ENCODE peak calls at places on chromosomes 5 and 9, in six cellular contexts. One of them, this sample, is unnamed.
A peak's percentile ranks its signal among the peaks of the same experiment; 100 is the strongest.

GRCh38 chr9:16514131-16514530 is 356.3 kb downstream of the BNC2 start:
- DNase-seq in ascending aorta: no peak
- DNase-seq in cardiac muscle cell: no peak
- DNase-seq in endodermal cell: peak; percentile 60
- DNase-seq in ovary: no peak
- DNase-seq in epithelial cell of esophagus: no peak
- DNase-seq in this sample: no peak

GRCh38 chr5:110903966-110904365 is 165.2 kb downstream of the SLC25A46 start:
- DNase-seq in cardiac muscle cell: no peak
- DNase-seq in ovary: no peak
- DNase-seq in epithelial cell of esophagus: no peak
- DNase-seq in ascending aorta: no peak
- DNase-seq in endodermal cell: no peak
- DNase-seq in this sample: no peak

GRCh38 chr5:32225445-32225844 is 51.3 kb upstream of the GOLPH3 start:
- DNase-seq in cardiac muscle cell: no peak
- DNase-seq in ovary: peak; percentile 46
- DNase-seq in endodermal cell: no peak
- DNase-seq in epithelial cell of esophagus: no peak
- DNase-seq in ascending aorta: no peak
- DNase-seq in this sample: no peak

GRCh38 chr5:171309526-171310333 is 682 bp downstream of the TLX3 start:
- DNase-seq in ovary: no peak
- DNase-seq in epithelial cell of esophagus: peak; percentile 51
- DNase-seq in endodermal cell: peak; percentile 89
- DNase-seq in cardiac muscle cell: no peak
- DNase-seq in ascending aorta: no peak
- DNase-seq in this sample: no peak

GRCh38 chr9:135299239-135299590 is 180.4 kb upstream of the PPP1R26 start:
- DNase-seq in ascending aorta: no peak
- DNase-seq in epithelial cell of esophagus: no peak
- DNase-seq in endodermal cell: no peak
- DNase-seq in cardiac muscle cell: no peak
- DNase-seq in ovary: no peak
- DNase-seq in this sample: no peak

GRCh38 chr5:170302729-170303501 is 5.3 kb upstream of the LCP2 start:
- DNase-seq in epithelial cell of esophagus: no peak
- DNase-seq in ovary: peak; percentile 73
- DNase-seq in cardiac muscle cell: peak; percentile 46
- DNase-seq in endodermal cell: no peak
- DNase-seq in ascending aorta: no peak
- DNase-seq in this sample: no peak

GRCh38 chr5:114018178-114018577 is 343.7 kb upstream of the KCNN2 start:
- DNase-seq in epithelial cell of esophagus: no peak
- DNase-seq in ascending aorta: no peak
- DNase-seq in cardiac muscle cell: peak; percentile 45
- DNase-seq in ovary: no peak
- DNase-seq in endodermal cell: peak; percentile 55
- DNase-seq in this sample: no peak

GRCh38 chr5:102809033-102809432 is 53.9 kb downstream of the PAM start:
- DNase-seq in ascending aorta: no peak
- DNase-seq in cardiac muscle cell: no peak
- DNase-seq in epithelial cell of esophagus: no peak
- DNase-seq in ovary: no peak
- DNase-seq in endodermal cell: peak; percentile 69
- DNase-seq in this sample: no peak

GRCh38 chr9:114132550-114132918 is 22.8 kb upstream of the COL27A1 start:
- DNase-seq in cardiac muscle cell: no peak
- DNase-seq in epithelial cell of esophagus: no peak
- DNase-seq in endodermal cell: no peak
- DNase-seq in ascending aorta: no peak
- DNase-seq in ovary: no peak
- DNase-seq in this sample: no peak

GRCh38 chr5:16664368-16664767 is 47.6 kb upstream of the RETREG1 start:
- DNase-seq in cardiac muscle cell: no peak
- DNase-seq in ascending aorta: no peak
- DNase-seq in ovary: no peak
- DNase-seq in epithelial cell of esophagus: no peak
- DNase-seq in endodermal cell: no peak
- DNase-seq in this sample: no peak

GRCh38 chr5:16668194-16668593 is 51.4 kb upstream of the RETREG1 start:
- DNase-seq in epithelial cell of esophagus: no peak
- DNase-seq in endodermal cell: no peak
- DNase-seq in ascending aorta: no peak
- DNase-seq in ovary: no peak
- DNase-seq in cardiac muscle cell: no peak
- DNase-seq in this sample: no peak

GRCh38 chr5:16666140-16666860 is 49.5 kb upstream of the RETREG1 start:
- DNase-seq in epithelial cell of esophagus: no peak
- DNase-seq in endodermal cell: no peak
- DNase-seq in cardiac muscle cell: no peak
- DNase-seq in ascending aorta: no peak
- DNase-seq in ovary: no peak
- DNase-seq in this sample: no peak

GRCh38 chr5:16665611-16666010 is 48.8 kb upstream of the RETREG1 start:
- DNase-seq in epithelial cell of esophagus: no peak
- DNase-seq in ovary: no peak
- DNase-seq in cardiac muscle cell: no peak
- DNase-seq in endodermal cell: no peak
- DNase-seq in ascending aorta: no peak
- DNase-seq in this sample: no peak

DNA sequence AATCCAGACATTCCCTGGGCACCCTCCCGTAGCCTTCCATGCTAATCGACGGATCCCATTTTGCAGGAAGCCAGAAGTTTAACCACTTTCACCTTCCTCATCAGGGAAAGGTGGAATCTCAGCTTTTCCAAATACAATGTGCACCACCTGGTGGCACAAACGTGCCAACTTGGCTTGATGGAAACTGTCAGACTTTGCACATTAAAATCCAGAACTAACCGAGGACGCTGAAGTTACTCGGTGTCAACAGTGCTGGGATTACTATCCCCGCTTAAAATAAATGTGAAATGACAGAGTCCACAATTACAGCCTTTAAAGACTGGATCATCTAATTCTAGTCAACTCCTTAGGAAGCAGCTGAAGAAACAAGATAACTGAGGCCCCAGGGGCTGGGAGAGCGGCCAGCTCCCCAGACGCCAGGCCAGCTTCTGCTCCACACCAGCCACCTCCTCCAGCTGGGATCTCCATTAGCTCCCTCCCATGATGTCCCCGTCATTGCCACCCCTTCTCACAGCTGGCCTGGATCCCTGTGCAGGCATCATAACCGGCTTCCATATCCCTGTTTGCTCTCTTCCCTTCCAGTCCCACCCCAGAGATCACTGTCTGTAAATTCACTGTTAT is 50.2 kb upstream of the RETREG1 start:
- DNase-seq in epithelial cell of esophagus: peak; percentile 28
- DNase-seq in cardiac muscle cell: peak; percentile 47
- DNase-seq in endodermal cell: peak; percentile 61
- DNase-seq in ascending aorta: no peak
- DNase-seq in ovary: no peak
- DNase-seq in this sample: no peak
- TF ChIP-seq CTCF in epithelial cell of esophagus: peak; percentile 68
- TF ChIP-seq CTCF in cardiac muscle cell: peak; percentile 45
- TF ChIP-seq CTCF in endodermal cell: peak; percentile 75
- TF ChIP-seq CTCF in ascending aorta: no peak
- TF ChIP-seq CTCF in ovary: no peak
- TF ChIP-seq CTCF in this sample: no peak

DNA sequence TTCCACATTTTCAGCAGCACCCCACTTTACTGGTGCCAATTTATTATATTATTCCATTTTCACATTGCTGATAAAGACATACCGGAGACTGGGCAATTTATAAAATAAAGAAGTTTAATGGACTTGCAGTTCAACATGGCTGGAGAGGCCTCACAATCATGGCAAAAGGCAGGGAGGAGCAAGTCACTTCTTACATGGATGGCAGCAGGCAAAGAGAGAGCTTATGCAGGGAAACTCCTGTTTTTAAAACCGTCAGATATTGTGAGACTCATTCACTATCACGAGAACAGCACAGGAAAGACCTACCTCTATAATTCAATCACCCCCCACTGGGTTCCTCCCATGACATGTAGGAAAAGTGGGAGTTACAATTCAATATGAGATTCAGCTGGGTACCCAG is 641.8 kb upstream of the MEF2C start:
- DNase-seq in epithelial cell of esophagus: no peak
- DNase-seq in ovary: no peak
- DNase-seq in cardiac muscle cell: no peak
- DNase-seq in endodermal cell: no peak
- DNase-seq in ascending aorta: no peak
- DNase-seq in this sample: no peak
- TF ChIP-seq CTCF in epithelial cell of esophagus: no peak
- TF ChIP-seq CTCF in ovary: no peak
- TF ChIP-seq CTCF in cardiac muscle cell: no peak
- TF ChIP-seq CTCF in endodermal cell: no peak
- TF ChIP-seq CTCF in ascending aorta: no peak
- TF ChIP-seq CTCF in this sample: no peak

GRCh38 chr5:177003649-177004048 is 2.9 kb downstream of the UIMC1 start:
- DNase-seq in ovary: no peak
- DNase-seq in cardiac muscle cell: no peak
- DNase-seq in ascending aorta: no peak
- DNase-seq in endodermal cell: no peak
- DNase-seq in epithelial cell of esophagus: peak; percentile 28
- DNase-seq in this sample: no peak

GRCh38 chr5:177004961-177005360 is 1.6 kb downstream of the UIMC1 start:
- DNase-seq in ovary: no peak
- DNase-seq in cardiac muscle cell: no peak
- DNase-seq in endodermal cell: no peak
- DNase-seq in epithelial cell of esophagus: no peak
- DNase-seq in ascending aorta: no peak
- DNase-seq in this sample: no peak

GRCh38 chr5:177006265-177006972 is at the start of gene UIMC1:
- DNase-seq in ovary: peak; percentile 91
- DNase-seq in epithelial cell of esophagus: peak; percentile 95
- DNase-seq in ascending aorta: peak; percentile 42
- DNase-seq in cardiac muscle cell: peak; percentile 97
- DNase-seq in endodermal cell: peak; percentile 98
- DNase-seq in this sample: peak; percentile 81

GRCh38 chr5:177008716-177009115 is 2.1 kb upstream of the UIMC1 start:
- DNase-seq in ovary: no peak
- DNase-seq in epithelial cell of esophagus: no peak
- DNase-seq in ascending aorta: no peak
- DNase-seq in endodermal cell: no peak
- DNase-seq in cardiac muscle cell: no peak
- DNase-seq in this sample: no peak

GRCh38 chr5:177005619-177006264 is 837 bp downstream of the UIMC1 start:
- DNase-seq in epithelial cell of esophagus: peak; percentile 66
- DNase-seq in ovary: peak; percentile 71
- DNase-seq in ascending aorta: no peak
- DNase-seq in cardiac muscle cell: peak; percentile 83
- DNase-seq in endodermal cell: peak; percentile 83
- DNase-seq in this sample: peak; percentile 44
- TF ChIP-seq CTCF in epithelial cell of esophagus: peak; percentile 36
- TF ChIP-seq CTCF in ovary: peak; percentile 32
- TF ChIP-seq CTCF in ascending aorta: peak; percentile 54
- TF ChIP-seq CTCF in cardiac muscle cell: peak; percentile 67
- TF ChIP-seq CTCF in endodermal cell: peak; percentile 69
- TF ChIP-seq CTCF in this sample: no peak

GRCh38 chr9:99820330-99821186 is 1.1 kb upstream of the NR4A3 start:
- DNase-seq in ovary: peak; percentile 84
- DNase-seq in cardiac muscle cell: peak; percentile 66
- DNase-seq in ascending aorta: peak; percentile 32
- DNase-seq in endodermal cell: no peak
- DNase-seq in epithelial cell of esophagus: peak; percentile 63
- DNase-seq in this sample: peak; percentile 66

GRCh38 chr9:99819484-99820329 is 2.0 kb upstream of the NR4A3 start:
- DNase-seq in epithelial cell of esophagus: peak; percentile 89
- DNase-seq in cardiac muscle cell: peak; percentile 97
- DNase-seq in ovary: peak; percentile 96
- DNase-seq in endodermal cell: peak; percentile 97
- DNase-seq in ascending aorta: peak; percentile 93
- DNase-seq in this sample: peak; percentile 77

GRCh38 chr9:99822596-99823391 is 1.1 kb downstream of the NR4A3 start:
- DNase-seq in endodermal cell: peak; percentile 87
- DNase-seq in ascending aorta: no peak
- DNase-seq in ovary: peak; percentile 63
- DNase-seq in cardiac muscle cell: peak; percentile 63
- DNase-seq in epithelial cell of esophagus: peak; percentile 41
- DNase-seq in this sample: no peak

GRCh38 chr9:99822096-99822595 is 461 bp downstream of the NR4A3 start:
- DNase-seq in epithelial cell of esophagus: peak; percentile 18
- DNase-seq in endodermal cell: no peak
- DNase-seq in ovary: no peak
- DNase-seq in ascending aorta: no peak
- DNase-seq in cardiac muscle cell: peak; percentile 27
- DNase-seq in this sample: no peak

GRCh38 chr9:99821187-99822095 is at the start of gene NR4A3:
- DNase-seq in ovary: peak; percentile 97
- DNase-seq in cardiac muscle cell: peak; percentile 96
- DNase-seq in endodermal cell: peak; percentile 91
- DNase-seq in ascending aorta: peak; percentile 88
- DNase-seq in epithelial cell of esophagus: peak; percentile 98
- DNase-seq in this sample: peak; percentile 94
- TF ChIP-seq CTCF in ovary: peak; percentile 72
- TF ChIP-seq CTCF in cardiac muscle cell: peak; percentile 15
- TF ChIP-seq CTCF in endodermal cell: peak; percentile 59
- TF ChIP-seq CTCF in ascending aorta: peak; percentile 67
- TF ChIP-seq CTCF in epithelial cell of esophagus: peak; percentile 38
- TF ChIP-seq CTCF in this sample: no peak

GRCh38 chr9:73001860-73002259 is 49.0 kb upstream of the ALDH1A1 start:
- DNase-seq in endodermal cell: no peak
- DNase-seq in cardiac muscle cell: no peak
- DNase-seq in epithelial cell of esophagus: no peak
- DNase-seq in ascending aorta: no peak
- DNase-seq in ovary: no peak
- DNase-seq in this sample: no peak
- TF ChIP-seq CTCF in endodermal cell: no peak
- TF ChIP-seq CTCF in cardiac muscle cell: no peak
- TF ChIP-seq CTCF in epithelial cell of esophagus: no peak
- TF ChIP-seq CTCF in ascending aorta: no peak
- TF ChIP-seq CTCF in ovary: no peak
- TF ChIP-seq CTCF in this sample: no peak

GRCh38 chr5:139419793-139420192 is 15.9 kb upstream of the SPATA24 start:
- DNase-seq in epithelial cell of esophagus: no peak
- DNase-seq in ovary: no peak
- DNase-seq in cardiac muscle cell: no peak
- DNase-seq in ascending aorta: no peak
- DNase-seq in endodermal cell: peak; percentile 69
- DNase-seq in this sample: no peak
- TF ChIP-seq CTCF in epithelial cell of esophagus: no peak
- TF ChIP-seq CTCF in ovary: no peak
- TF ChIP-seq CTCF in cardiac muscle cell: no peak
- TF ChIP-seq CTCF in ascending aorta: no peak
- TF ChIP-seq CTCF in endodermal cell: no peak
- TF ChIP-seq CTCF in this sample: no peak

GRCh38 chr5:146909496-146910068 is 31.0 kb upstream of the PPP2R2B start:
- DNase-seq in ovary: no peak
- DNase-seq in endodermal cell: no peak
- DNase-seq in cardiac muscle cell: peak; percentile 12
- DNase-seq in ascending aorta: no peak
- DNase-seq in epithelial cell of esophagus: no peak
- DNase-seq in this sample: no peak

GRCh38 chr5:146903789-146904188 is 25.2 kb upstream of the PPP2R2B start:
- DNase-seq in ovary: no peak
- DNase-seq in epithelial cell of esophagus: peak; percentile 59
- DNase-seq in ascending aorta: no peak
- DNase-seq in endodermal cell: no peak
- DNase-seq in cardiac muscle cell: no peak
- DNase-seq in this sample: no peak

GRCh38 chr5:146910239-146910638 is 31.7 kb upstream of the PPP2R2B start:
- DNase-seq in ovary: no peak
- DNase-seq in endodermal cell: no peak
- DNase-seq in ascending aorta: no peak
- DNase-seq in epithelial cell of esophagus: peak; percentile 77
- DNase-seq in cardiac muscle cell: no peak
- DNase-seq in this sample: no peak

GRCh38 chr5:146904890-146905289 is 26.3 kb upstream of the PPP2R2B start:
- DNase-seq in ascending aorta: no peak
- DNase-seq in epithelial cell of esophagus: no peak
- DNase-seq in ovary: no peak
- DNase-seq in endodermal cell: no peak
- DNase-seq in cardiac muscle cell: no peak
- DNase-seq in this sample: no peak

GRCh38 chr5:146906803-146907202 is 28.2 kb upstream of the PPP2R2B start:
- DNase-seq in endodermal cell: peak; percentile 94
- DNase-seq in ovary: no peak
- DNase-seq in ascending aorta: no peak
- DNase-seq in epithelial cell of esophagus: peak; percentile 25
- DNase-seq in cardiac muscle cell: no peak
- DNase-seq in this sample: no peak
- TF ChIP-seq CTCF in endodermal cell: peak; percentile 86
- TF ChIP-seq CTCF in ovary: no peak
- TF ChIP-seq CTCF in ascending aorta: no peak
- TF ChIP-seq CTCF in epithelial cell of esophagus: no peak
- TF ChIP-seq CTCF in cardiac muscle cell: no peak
- TF ChIP-seq CTCF in this sample: no peak